ENCODE peak calls at places on chromosomes 13 and 19, in five cellular contexts. O is mesendoderm, U is IMR-90, J is mammary epithelial cell, I is neuronal stem cell. X is an unnamed sample.

GRCh38 chr19:38308006-38308766 is 4.1 kb downstream of the C19orf33 start:
- DNase-seq in O (no peak), U (no peak), J (no peak), I (no peak), X (no peak)

GRCh38 chr13:72890546-72890945 is 108.6 kb downstream of the PIBF1 start:
- DNase-seq in O (no peak), U (no peak), J (peak; percentile 67), I (no peak), X (no peak)

GRCh38 chr19:32692727-32693061 is 1.1 kb downstream of the NUDT19 start:
- DNase-seq in O (no peak), U (no peak), J (no peak), I (no peak), X (no peak)

GRCh38 chr13:98557934-98558630 is 18.8 kb downstream of the STK24 start:
- DNase-seq in O (no peak), U (peak; percentile 75), J (no peak), I (no peak), X (no peak)

GRCh38 chr19:38318595-38319142 is 976 bp upstream of the KCNK6 start:
- DNase-seq in O (no peak), U (no peak), J (peak; percentile 57), I (no peak), X (no peak)

GRCh38 chr19:6232567-6232966 is 47.2 kb downstream of the MLLT1 start:
- DNase-seq in O (no peak), U (peak; percentile 88), J (peak; percentile 64), I (no peak), X (no peak)

GRCh38 chr13:31436478-31436877 is 236.7 kb downstream of the B3GLCT start:
- DNase-seq in O (no peak), U (no peak), J (no peak), I (no peak), X (no peak)

GRCh38 chr19:46133101-46133627 is 8.7 kb upstream of the IGFL3 start:
- DNase-seq in O (peak; percentile 98), U (peak; percentile 97), J (peak; percentile 92), I (peak; percentile 83), X (peak; percentile 83)

GRCh38 chr13:99982021-99982740 is 597 bp downstream of the ZIC2 start:
- DNase-seq in O (peak; percentile 52), U (no peak), J (peak; percentile 51), I (no peak), X (peak; percentile 77)

GRCh38 chr13:53782400-53783030 is 753.9 kb downstream of the OLFM4 start:
- DNase-seq in O (peak; percentile 75), U (peak; percentile 17), J (peak; percentile 20), I (peak; percentile 63), X (peak; percentile 78)

GRCh38 chr19:47123406-47123805 is 7.2 kb upstream of the SAE1 start:
- DNase-seq in O (no peak), U (no peak), J (no peak), I (no peak), X (no peak)

GRCh38 chr19:39409886-39410619 is 2.4 kb upstream of the PLEKHG2 start:
- DNase-seq in O (peak; percentile 73), U (no peak), J (no peak), I (no peak), X (peak; percentile 68)

GRCh38 chr19:39397360-39398296 is 6.5 kb downstream of the MED29 start:
- DNase-seq in O (peak; percentile 89), U (peak; percentile 76), J (peak; percentile 75), I (no peak), X (peak; percentile 89)

GRCh38 chr19:47247308-47247990 is 8.9 kb upstream of the CCDC9 start:
- DNase-seq in O (peak; percentile 83), U (peak; percentile 75), J (peak; percentile 55), I (no peak), X (peak; percentile 82)

GRCh38 chr13:100526299-100527030 is 62.1 kb downstream of the GGACT start:
- DNase-seq in O (no peak), U (no peak), J (no peak), I (no peak), X (peak; percentile 47)

GRCh38 chr19:40365613-40366401 is 17.3 kb downstream of the PLD3 start:
- DNase-seq in O (peak; percentile 82), U (peak; percentile 71), J (no peak), I (peak; percentile 87), X (peak; percentile 91)

GRCh38 chr13:51761638-51762350 is 42.2 kb downstream of the DHRS12 start:
- DNase-seq in O (no peak), U (peak; percentile 59), J (no peak), I (no peak), X (no peak)

GRCh38 chr13:51760592-51760991 is 43.4 kb downstream of the DHRS12 start:
- DNase-seq in O (no peak), U (no peak), J (no peak), I (no peak), X (no peak)

GRCh38 chr13:51765142-51765515 is 38.8 kb downstream of the DHRS12 start:
- DNase-seq in O (no peak), U (no peak), J (no peak), I (no peak), X (no peak)

GRCh38 chr13:51764184-51765141 is 39.5 kb downstream of the DHRS12 start:
- DNase-seq in O (no peak), U (peak; percentile 97), J (no peak), I (no peak), X (no peak)

GRCh38 chr13:51763486-51763885 is 40.5 kb downstream of the DHRS12 start:
- DNase-seq in O (no peak), U (no peak), J (no peak), I (no peak), X (no peak)
- H3K9ac ChIP-seq in O (no peak overlapping the region), U (no peak overlapping the region), J (no peak overlapping the region), I (no peak overlapping the region), X (no peak overlapping the region)

GRCh38 chr13:49998714-49999624 is 2.1 kb downstream of the TRIM13 start:
- DNase-seq in O (peak; percentile 45), U (no peak), J (no peak), I (no peak), X (no peak)
- H3K9ac ChIP-seq in O (peak overlapping the region; percentile 5), U (no peak overlapping the region), J (no peak overlapping the region), I (no peak overlapping the region), X (no peak overlapping the region)

DNA sequence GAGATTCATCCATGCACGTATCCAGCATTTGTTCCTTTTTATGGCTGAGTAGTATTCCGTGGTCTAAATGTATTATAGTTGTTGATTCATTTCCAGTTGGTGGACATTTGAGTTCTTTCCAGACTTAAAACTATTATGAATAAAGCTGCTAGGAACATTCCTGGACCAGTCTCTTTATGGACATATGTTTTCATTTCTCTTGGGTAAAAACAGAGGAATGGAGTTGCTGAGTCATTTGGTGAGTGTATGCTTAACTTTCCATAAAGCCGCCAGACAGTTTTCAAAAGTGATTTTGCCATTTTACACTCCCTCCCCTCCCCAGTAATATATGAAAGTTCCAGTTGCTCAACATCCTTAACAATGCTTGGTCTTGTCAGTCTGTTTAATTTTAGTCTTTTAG is 116.4 kb downstream of the TSHZ3 start:
- DNase-seq in O (no peak), U (peak; percentile 96), J (peak; percentile 7), I (no peak), X (no peak)
- H3K9ac ChIP-seq in O (no peak overlapping the region), U (no peak overlapping the region), J (no peak overlapping the region), I (no peak overlapping the region), X (no peak overlapping the region)

DNA sequence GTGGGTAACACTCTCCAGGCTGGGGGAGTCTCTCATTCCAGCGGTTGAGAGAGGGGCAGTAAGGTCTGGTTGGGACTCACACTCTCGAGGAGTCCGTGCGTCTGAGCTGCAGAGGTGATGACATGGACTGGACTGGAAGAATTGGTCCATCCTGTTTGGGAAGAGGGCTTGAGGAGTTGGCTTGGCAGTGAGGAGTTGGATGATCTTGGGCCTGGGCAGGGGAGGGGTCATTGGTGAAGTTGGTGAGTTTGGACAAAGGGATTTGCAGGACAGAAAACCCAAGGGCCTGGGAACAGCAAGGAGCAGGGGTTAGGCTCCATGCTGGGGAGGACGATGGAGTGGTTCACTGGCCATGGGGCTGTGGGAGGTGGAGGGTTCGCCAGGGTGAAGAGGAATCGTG is 3.7 kb downstream of the PPP1R37 start:
- DNase-seq in O (no peak), U (no peak), J (no peak), I (no peak), X (no peak)
- H3K9ac ChIP-seq in O (no peak overlapping the region), U (no peak overlapping the region), J (no peak overlapping the region), I (no peak overlapping the region), X (no peak overlapping the region)

GRCh38 chr19:20287070-20287469 is 120.1 kb downstream of the ZNF486 start:
- DNase-seq in O (no peak), U (no peak), J (no peak), I (no peak), X (no peak)
- H3K9ac ChIP-seq in O (no peak overlapping the region), U (no peak overlapping the region), J (no peak overlapping the region), I (no peak overlapping the region), X (no peak overlapping the region)

GRCh38 chr19:10712754-10713153 is 5.1 kb upstream of the DNM2 start:
- DNase-seq in O (no peak), U (no peak), J (no peak), I (no peak), X (no peak)

GRCh38 chr19:10708261-10708660 is 7.0 kb downstream of the QTRT1 start:
- DNase-seq in O (no peak), U (no peak), J (no peak), I (no peak), X (no peak)

GRCh38 chr19:10707440-10707839 is 6.2 kb downstream of the QTRT1 start:
- DNase-seq in O (no peak), U (no peak), J (no peak), I (no peak), X (no peak)

GRCh38 chr19:10713317-10713716 is 4.6 kb upstream of the DNM2 start:
- DNase-seq in O (no peak), U (no peak), J (no peak), I (no peak), X (no peak)

GRCh38 chr19:10712041-10712440 is 5.8 kb upstream of the DNM2 start:
- DNase-seq in O (peak; percentile 44), U (no peak), J (no peak), I (no peak), X (no peak)
- H3K9ac ChIP-seq in O (no peak overlapping the region), U (no peak overlapping the region), J (no peak overlapping the region), I (no peak overlapping the region), X (no peak overlapping the region)

DNA sequence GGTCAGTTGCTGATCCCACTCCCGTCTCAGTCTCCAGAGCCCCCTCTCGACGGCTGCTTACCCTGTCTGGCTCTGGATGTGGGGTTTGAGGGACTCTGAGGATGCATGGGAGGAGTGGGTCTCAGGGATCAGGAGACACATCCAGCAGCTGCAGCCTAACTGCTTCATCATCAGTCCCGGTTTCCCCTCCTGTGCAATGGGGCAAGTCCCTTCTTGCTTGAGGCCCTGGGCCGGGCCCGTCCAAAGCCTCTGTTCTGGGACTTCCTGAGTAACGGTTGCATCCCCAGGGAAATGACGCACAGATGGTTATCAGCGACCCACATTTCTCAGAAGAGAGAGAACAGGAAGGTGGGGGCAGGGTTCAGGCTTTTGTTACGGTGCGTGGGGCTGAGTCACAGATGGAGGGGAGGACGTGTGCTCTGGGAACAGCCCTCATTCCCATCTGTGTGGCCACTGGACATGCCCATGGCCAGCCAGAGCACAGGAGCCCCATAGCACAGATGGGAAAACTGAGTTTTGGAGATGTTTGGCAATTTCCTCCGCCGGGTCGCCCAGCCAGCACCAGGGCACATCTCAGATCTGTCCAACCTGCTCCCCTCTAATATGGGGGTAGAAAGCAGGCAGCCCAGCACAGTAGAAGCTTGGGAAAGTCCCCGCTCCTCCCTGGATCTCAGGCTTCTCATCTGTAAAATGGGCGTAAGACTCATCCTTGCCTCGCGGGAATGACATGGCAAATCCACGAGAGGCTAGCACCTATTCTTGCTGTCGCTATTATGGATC is 19.3 kb downstream of the GNA15 start:
- DNase-seq in O (peak; percentile 74), U (peak; percentile 99), J (peak; percentile 100), I (no peak), X (no peak)
- H3K9ac ChIP-seq in O (no peak overlapping the region), U (peak overlapping the region; percentile 73), J (peak overlapping the region; percentile 70), I (peak overlapping the region; percentile 2), X (no peak overlapping the region)